ENCODE peak calls at places on chromosome 19, in seven cellular contexts. Y is heart right ventricle; U is CD4-positive, alpha-beta memory T cell; O is ascending aorta; X is esophagus squamous epithelium; W is GM23248; J is A549. K is an unnamed sample.
A peak's percentile ranks its signal among the peaks of the same experiment; 100 is the strongest.

GRCh38 chr19:49672131-49672919 is 4.7 kb upstream of the PRMT1 start:
- DNase-seq in Y (peak; percentile 76), U (peak; percentile 66), O (no peak), X (no peak), W (peak; percentile 80), J (peak; percentile 87), K (peak; percentile 76)

GRCh38 chr19:2043269-2043641 is 7.8 kb downstream of the MKNK2 start:
- DNase-seq in Y (peak; percentile 45), U (no peak), O (no peak), X (no peak), W (no peak), J (no peak), K (no peak)

GRCh38 chr19:4493929-4494690 is 22.0 kb downstream of the HDGFL2 start:
- DNase-seq in Y (no peak), U (no peak), O (no peak), X (no peak), W (no peak), J (no peak), K (no peak)

GRCh38 chr19:7751157-7751783 is 3.9 kb upstream of the CD209 start:
- DNase-seq in Y (no peak), U (peak; percentile 64), O (no peak), X (no peak), W (no peak), J (no peak), K (no peak)

GRCh38 chr19:48480151-48480475 is 10.9 kb downstream of the CYTH2 start:
- DNase-seq in Y (peak; percentile 76), U (no peak), O (no peak), X (no peak), W (peak; percentile 75), J (no peak), K (peak; percentile 81)

GRCh38 chr19:52896431-52897148 is 845 bp downstream of the ZNF320 start:
- DNase-seq in Y (peak; percentile 20), U (no peak), O (no peak), X (no peak), W (peak; percentile 65), J (no peak), K (peak; percentile 2)

GRCh38 chr19:30226464-30227070 is 145.6 kb upstream of the ZNF536 start:
- DNase-seq in Y (no peak), U (no peak), O (no peak), X (no peak), W (peak; percentile 47), J (no peak), K (peak; percentile 39)

GRCh38 chr19:801030-801860 is 4.0 kb downstream of the PTBP1 start:
- DNase-seq in Y (peak; percentile 84), U (no peak), O (peak; percentile 30), X (no peak), W (peak; percentile 72), J (no peak), K (peak; percentile 77)

GRCh38 chr19:11699931-11700794 is 38.6 kb downstream of the ZNF823 start:
- DNase-seq in Y (no peak), U (no peak), O (no peak), X (no peak), W (peak; percentile 50), J (peak; percentile 14), K (peak; percentile 43)

GRCh38 chr19:34171539-34171876 is 796 bp upstream of the LSM14A start:
- DNase-seq in Y (no peak), U (no peak), O (no peak), X (no peak), W (peak; percentile 94), J (no peak), K (no peak)

GRCh38 chr19:52331757-52332156 is 4.3 kb upstream of the ZNF610 start:
- DNase-seq in Y (no peak), U (no peak), O (no peak), X (no peak), W (peak; percentile 6), J (no peak), K (no peak)

GRCh38 chr19:23075031-23075733 is 41.6 kb upstream of the ZNF730 start:
- DNase-seq in Y (peak; percentile 55), U (no peak), O (no peak), X (no peak), W (peak; percentile 46), J (no peak), K (peak; percentile 78)

GRCh38 chr19:17243854-17244617 is 1.7 kb downstream of the NR2F6 start:
- DNase-seq in Y (peak; percentile 72), U (no peak), O (no peak), X (no peak), W (peak; percentile 81), J (peak; percentile 68), K (no peak)

GRCh38 chr19:50003810-50004419 is 21.3 kb downstream of the VRK3 start:
- DNase-seq in Y (peak; percentile 16), U (no peak), O (peak; percentile 46), X (no peak), W (peak; percentile 98), J (peak; percentile 86), K (peak; percentile 42)

GRCh38 chr19:19381007-19381926 is 24.2 kb upstream of the GATAD2A start:
- DNase-seq in Y (no peak), U (no peak), O (no peak), X (no peak), W (no peak), J (no peak), K (peak; percentile 35)

GRCh38 chr19:18194554-18195238 is 1.7 kb downstream of the MPV17L2 start:
- DNase-seq in Y (no peak), U (no peak), O (no peak), X (no peak), W (peak; percentile 60), J (no peak), K (peak; percentile 45)

GRCh38 chr19:17346109-17346671 is 8.8 kb downstream of the GTPBP3 start:
- DNase-seq in Y (peak; percentile 78), U (no peak), O (no peak), X (no peak), W (peak; percentile 69), J (peak; percentile 67), K (peak; percentile 77)

GRCh38 chr19:8518536-8518935 is 4.6 kb upstream of the ZNF414 start:
- DNase-seq in Y (no peak), U (peak; percentile 64), O (no peak), X (no peak), W (no peak), J (no peak), K (no peak)

GRCh38 chr19:42468273-42468796 is 25.6 kb upstream of the CXCL17 start:
- DNase-seq in Y (no peak), U (no peak), O (no peak), X (no peak), W (peak; percentile 92), J (peak; percentile 55), K (peak; percentile 94)

GRCh38 chr19:35090160-35090794 is 25.3 kb upstream of the FXYD3 start:
- DNase-seq in Y (peak; percentile 57), U (no peak), O (no peak), X (no peak), W (peak; percentile 73), J (peak; percentile 82), K (peak; percentile 74)

GRCh38 chr19:15498910-15499309 is 9.4 kb upstream of the CYP4F22 start:
- DNase-seq in Y (no peak), U (no peak), O (no peak), X (no peak), W (no peak), J (no peak), K (peak; percentile 96)

GRCh38 chr19:41376998-41377365 is 649 bp downstream of the TMEM91 start:
- DNase-seq in Y (no peak), U (no peak), O (no peak), X (no peak), W (peak; percentile 29), J (no peak), K (no peak)
- H3K4me1 ChIP-seq in Y (peaks cover 27% of the 10 kb centered on the region), U (peaks cover 7% of the 10 kb centered on the region), O (peaks cover 14% of the 10 kb centered on the region), X (peaks cover 67% of the 10 kb centered on the region), W (peaks cover 16% of the 10 kb centered on the region), J (peaks cover 18% of the 10 kb centered on the region), K (peaks cover 10% of the 10 kb centered on the region)

GRCh38 chr19:10655457-10656312 is 1.5 kb downstream of the ILF3 start:
- DNase-seq in Y (no peak), U (no peak), O (no peak), X (no peak), W (peak; percentile 76), J (peak; percentile 17), K (peak; percentile 53)
- H3K4me1 ChIP-seq in Y (peaks cover 63% of the 10 kb centered on the region), U (peaks cover 75% of the 10 kb centered on the region), O (peaks cover 27% of the 10 kb centered on the region), X (peaks cover 78% of the 10 kb centered on the region), W (peaks cover 8% of the 10 kb centered on the region), J (peaks cover 29% of the 10 kb centered on the region), K (peaks cover 27% of the 10 kb centered on the region)

GRCh38 chr19:55641376-55642152 is 762 bp downstream of the ZNF580 start:
- DNase-seq in Y (no peak), U (peak; percentile 67), O (no peak), X (no peak), W (peak; percentile 61), J (peak; percentile 63), K (peak; percentile 55)

GRCh38 chr19:55642153-55643002 is 1.1 kb upstream of the ZNF581 start:
- DNase-seq in Y (peak; percentile 14), U (no peak), O (no peak), X (no peak), W (peak; percentile 63), J (no peak), K (peak; percentile 42)

GRCh38 chr19:55638864-55639359 is 1.9 kb upstream of the ZNF580 start:
- DNase-seq in Y (no peak), U (peak; percentile 76), O (no peak), X (no peak), W (peak; percentile 58), J (peak; percentile 87), K (peak; percentile 87)

GRCh38 chr19:55640043-55640576 is 692 bp upstream of the ZNF580 start:
- DNase-seq in Y (peak; percentile 54), U (peak; percentile 73), O (no peak), X (no peak), W (peak; percentile 93), J (peak; percentile 49), K (peak; percentile 85)

GRCh38 chr19:55640577-55641375 is at the start of gene ZNF580:
- DNase-seq in Y (peak; percentile 58), U (peak; percentile 66), O (no peak), X (no peak), W (peak; percentile 78), J (peak; percentile 77), K (peak; percentile 87)
- H3K4me1 ChIP-seq in Y (peaks cover 63% of the 10 kb centered on the region), U (peaks cover 59% of the 10 kb centered on the region), O (peaks cover 42% of the 10 kb centered on the region), X (peaks cover 94% of the 10 kb centered on the region), W (peaks cover 27% of the 10 kb centered on the region), J (peaks cover 37% of the 10 kb centered on the region), K (peaks cover 24% of the 10 kb centered on the region)

DNA sequence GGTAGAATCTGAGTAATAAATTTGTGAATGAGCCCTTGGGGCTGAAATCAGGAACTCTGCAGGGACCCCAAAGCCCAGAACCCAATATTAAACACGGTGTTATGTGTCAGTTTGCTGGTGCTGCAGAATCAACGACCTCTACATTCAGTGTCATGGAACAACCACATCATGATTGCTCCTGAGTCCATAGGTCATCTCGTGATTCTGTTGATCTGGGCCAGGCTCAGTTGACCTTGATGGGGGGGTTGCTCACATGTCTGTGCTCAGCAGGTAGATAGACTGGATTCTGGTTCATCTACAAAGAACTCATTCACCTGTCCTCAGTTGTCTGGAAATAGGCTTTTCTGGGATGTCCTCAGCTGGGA is 39.6 kb upstream of the IGFL1 start:
- DNase-seq in Y (no peak), U (no peak), O (no peak), X (no peak), W (no peak), J (no peak), K (no peak)
- H3K4me1 ChIP-seq in Y (no peaks in the 10 kb centered on the region), U (no peaks in the 10 kb centered on the region), O (no peaks in the 10 kb centered on the region), X (peaks cover 22% of the 10 kb centered on the region), W (peaks cover 12% of the 10 kb centered on the region), J (peaks cover 71% of the 10 kb centered on the region), K (no peaks in the 10 kb centered on the region)